ENCODE peak calls at places on chromosome 20, in five cellular contexts. U is GM10248, C is cardiac fibroblast, R is tibial artery, L is pancreas. G is an unnamed sample.

GRCh38 chr20:57657537-57658446 is 37.6 kb upstream of the ZBP1 start:
- DNase-seq in U (peak), R (peak), C (no peak), L (peak), G (no peak)

GRCh38 chr20:50392138-50392866 is 117.9 kb upstream of the PTPN1 start:
- DNase-seq in U (no peak), L (no peak), C (no peak), R (no peak), G (no peak)

GRCh38 chr20:30816182-30816645 is 441.2 kb upstream of the DEFB115 start:
- DNase-seq in R (no peak), C (peak), L (no peak), U (no peak), G (no peak)

GRCh38 chr20:33191955-33192354 is 24.0 kb downstream of the BPIFA2 start:
- DNase-seq in L (no peak), R (no peak), U (no peak), C (no peak), G (no peak)

GRCh38 chr20:37911838-37912273 is 8.9 kb downstream of the VSTM2L start:
- DNase-seq in U (peak), R (no peak), C (peak), L (no peak), G (peak)

GRCh38 chr20:9156529-9157280 is 87.8 kb downstream of the PLCB4 start:
- DNase-seq in L (no peak), U (no peak), R (no peak), C (peak), G (no peak)

GRCh38 chr20:23823621-23824324 is 2.8 kb downstream of the CST2 start:
- DNase-seq in R (no peak), C (no peak), L (no peak), U (no peak), G (no peak)

GRCh38 chr20:54140927-54141566 is 32.7 kb downstream of the CYP24A1 start:
- DNase-seq in C (peak), L (no peak), R (no peak), U (no peak), G (peak)

GRCh38 chr20:45857836-45858250 is 429 bp downstream of the ZSWIM3 start:
- DNase-seq in R (no peak), C (no peak), U (peak), L (no peak), G (no peak)

GRCh38 chr20:61178431-61179080 is 73.5 kb upstream of the CDH4 start:
- DNase-seq in C (no peak), U (no peak), L (no peak), R (no peak), G (no peak)

GRCh38 chr20:23200914-23201313 is 114.8 kb upstream of the CD93 start:
- DNase-seq in R (no peak), U (peak), C (peak), L (no peak), G (no peak)

GRCh38 chr20:8254911-8255582 is 123.0 kb downstream of the PLCB1 start:
- DNase-seq in R (no peak), L (no peak), U (no peak), C (peak), G (no peak)

GRCh38 chr20:50691585-50692552 is 527 bp upstream of the RIPOR3 start:
- DNase-seq in C (peak), U (no peak), R (no peak), L (no peak), G (peak)

GRCh38 chr20:50085481-50086365 is 27.2 kb downstream of the UBE2V1 start:
- DNase-seq in C (peak), R (peak), L (no peak), U (peak), G (peak)

GRCh38 chr20:38723069-38723981 is 961 bp upstream of the SLC32A1 start:
- DNase-seq in C (peak), L (no peak), R (no peak), U (peak), G (no peak)

GRCh38 chr20:5689451-5689850 is 60.8 kb upstream of the SHLD1 start:
- DNase-seq in C (no peak), R (no peak), L (no peak), U (no peak), G (no peak)

GRCh38 chr20:56517211-56517610 is 7.3 kb upstream of the FAM209A start:
- DNase-seq in L (no peak), C (no peak), U (no peak), R (peak), G (no peak)

GRCh38 chr20:57395111-57395959 is 4.1 kb downstream of the RBM38 start:
- DNase-seq in C (peak), U (no peak), R (peak), L (no peak), G (peak)

GRCh38 chr20:47673671-47673955 is 111.7 kb downstream of the SULF2 start:
- DNase-seq in R (no peak), C (no peak), L (no peak), U (no peak), G (no peak)

GRCh38 chr20:63700199-63701050 is 4.0 kb downstream of the TNFRSF6B start:
- DNase-seq in L (no peak), R (peak), U (no peak), C (no peak), G (no peak)

GRCh38 chr20:20890751-20891150 is 178.3 kb upstream of the RALGAPA2 start:
- DNase-seq in C (no peak), R (no peak), U (no peak), L (no peak), G (no peak)

GRCh38 chr20:42979720-42980119 is 210.0 kb downstream of the PTPRT start:
- DNase-seq in U (no peak), C (no peak), R (no peak), L (no peak), G (no peak)

GRCh38 chr20:32247957-32248497 is 29.4 kb upstream of the KIF3B start:
- DNase-seq in R (no peak), U (no peak), L (no peak), C (peak), G (no peak)

GRCh38 chr20:25282796-25283195 is 34.9 kb downstream of the PYGB start:
- DNase-seq in C (no peak), L (peak), U (no peak), R (no peak), G (no peak)

GRCh38 chr20:38094968-38095689 is 61.6 kb downstream of the RPRD1B start:
- DNase-seq in U (no peak), R (no peak), L (no peak), C (no peak), G (peak)

GRCh38 chr20:17873410-17874270 is 95.0 kb downstream of the SNX5 start:
- DNase-seq in U (no peak), C (peak), R (peak), L (peak), G (peak)

GRCh38 chr20:49979030-49979832 is 3.5 kb upstream of the SNAI1 start:
- DNase-seq in U (peak), R (peak), C (peak), L (no peak), G (peak)

GRCh38 chr20:34040300-34041015 is 46.7 kb downstream of the RALY start:
- DNase-seq in L (no peak), U (no peak), R (no peak), C (no peak), G (no peak)

GRCh38 chr20:10909803-10910202 is 236.0 kb upstream of the JAG1 start:
- DNase-seq in R (no peak), L (no peak), U (no peak), C (no peak), G (no peak)

GRCh38 chr20:10916312-10916711 is 242.5 kb upstream of the JAG1 start:
- DNase-seq in U (no peak), L (no peak), R (no peak), C (no peak), G (peak)

GRCh38 chr20:10906830-10907229 is 233.0 kb upstream of the JAG1 start:
- DNase-seq in C (no peak), L (no peak), R (no peak), U (no peak), G (peak)

GRCh38 chr20:10915815-10916214 is 242.0 kb upstream of the JAG1 start:
- DNase-seq in L (no peak), U (no peak), C (no peak), R (no peak), G (no peak)

DNA sequence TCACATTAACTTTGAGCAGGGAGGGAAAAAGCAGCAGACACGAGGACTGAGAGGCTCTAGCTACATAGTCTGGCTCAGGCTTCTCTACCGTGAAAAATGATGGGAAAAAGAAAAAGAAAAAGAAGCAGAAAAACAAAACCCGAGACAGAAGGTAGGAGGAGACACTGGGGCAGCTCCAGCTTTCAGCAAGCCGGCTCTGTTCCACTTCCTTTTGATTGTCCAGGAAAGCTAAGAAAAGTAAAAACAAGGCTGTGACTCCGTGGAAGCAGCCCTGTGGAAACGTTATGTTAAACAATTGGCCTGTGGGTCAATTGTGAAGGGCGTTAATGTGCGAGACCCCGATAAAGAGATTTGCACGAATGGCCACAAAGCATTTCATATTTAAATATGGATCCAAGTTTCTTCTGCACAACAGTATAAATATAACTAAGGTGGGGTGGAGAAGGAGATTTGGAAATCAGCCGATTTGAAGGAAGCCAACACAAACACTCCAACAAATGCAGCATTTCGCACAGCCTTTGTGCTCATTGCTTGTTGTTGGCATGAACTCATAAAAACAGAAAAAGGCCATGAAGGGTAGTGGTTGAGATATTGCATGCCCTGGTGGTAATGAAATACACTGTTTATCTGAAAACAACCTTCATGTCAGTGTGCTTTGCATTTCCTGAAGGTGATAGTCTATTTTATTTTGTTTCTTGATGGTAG is 236.9 kb upstream of the JAG1 start:
- DNase-seq in C (peak), U (no peak), L (peak), R (no peak), G (peak)
- TF ChIP-seq CTCF in C (peak), U (no peak), L (no peak), R (no peak), G (peak)

GRCh38 chr20:41358230-41358629 is 8.4 kb downstream of the EMILIN3 start:
- DNase-seq in C (no peak), U (no peak), R (no peak), L (no peak), G (no peak)
- TF ChIP-seq CTCF in C (no peak), U (no peak), R (no peak), L (no peak), G (no peak)

DNA sequence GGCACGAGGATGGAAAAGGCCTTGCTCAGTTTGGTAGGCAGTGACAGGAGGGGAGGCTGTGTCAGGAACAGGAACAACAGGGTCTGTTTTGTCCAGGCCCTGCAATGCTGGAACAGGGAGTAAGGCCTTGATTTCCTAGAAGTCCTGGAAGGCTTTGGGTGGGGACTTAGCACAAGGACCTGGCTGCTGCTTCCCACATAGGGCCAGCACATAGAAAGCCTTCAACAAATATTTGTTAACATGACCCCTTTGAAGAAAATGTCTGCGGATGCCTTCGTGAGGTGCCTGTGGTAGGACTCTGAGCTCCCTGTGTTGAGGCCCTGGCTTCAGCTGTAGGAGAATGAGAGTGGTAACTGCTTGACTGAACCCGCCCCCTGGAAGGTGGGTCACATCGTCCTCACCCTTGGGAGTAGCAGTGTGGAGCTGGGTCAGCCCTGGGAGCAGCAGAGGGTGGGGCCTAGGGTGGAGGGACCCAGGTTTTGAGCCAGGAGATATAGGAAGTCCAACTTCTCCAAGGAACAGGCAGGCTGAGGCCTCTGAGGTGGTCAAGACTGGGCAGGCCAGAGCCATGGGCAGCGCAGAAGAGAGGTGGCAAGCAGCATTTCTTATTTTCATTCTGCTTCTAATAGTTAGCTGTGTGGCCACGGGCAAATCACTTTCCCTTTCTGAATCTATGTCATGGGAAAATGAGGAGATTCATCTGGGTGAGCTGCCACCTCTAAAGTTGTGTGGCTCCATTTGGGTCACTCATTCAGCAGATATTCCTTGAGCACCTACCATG is 50.0 kb downstream of the CNBD2 start:
- DNase-seq in U (no peak), R (no peak), C (no peak), L (no peak), G (no peak)
- TF ChIP-seq CTCF in U (no peak), R (no peak), C (no peak), L (no peak), G (no peak)

GRCh38 chr20:1440024-1440423 is 26.6 kb downstream of the NSFL1C start:
- DNase-seq in L (no peak), R (no peak), C (peak), U (no peak), G (no peak)
- TF ChIP-seq CTCF in L (no peak), R (no peak), C (peak), U (peak), G (peak)

GRCh38 chr20:11851646-11852045 is 66.0 kb upstream of the BTBD3 start:
- DNase-seq in L (no peak), C (no peak), U (no peak), R (no peak), G (no peak)

GRCh38 chr20:11852189-11852588 is 65.5 kb upstream of the BTBD3 start:
- DNase-seq in R (no peak), L (no peak), C (no peak), U (no peak), G (no peak)

GRCh38 chr20:11849270-11849920 is 68.3 kb upstream of the BTBD3 start:
- DNase-seq in L (no peak), R (no peak), U (no peak), C (peak), G (peak)

GRCh38 chr20:11849976-11850670 is 67.6 kb upstream of the BTBD3 start:
- DNase-seq in L (no peak), R (no peak), C (peak), U (no peak), G (peak)

DNA sequence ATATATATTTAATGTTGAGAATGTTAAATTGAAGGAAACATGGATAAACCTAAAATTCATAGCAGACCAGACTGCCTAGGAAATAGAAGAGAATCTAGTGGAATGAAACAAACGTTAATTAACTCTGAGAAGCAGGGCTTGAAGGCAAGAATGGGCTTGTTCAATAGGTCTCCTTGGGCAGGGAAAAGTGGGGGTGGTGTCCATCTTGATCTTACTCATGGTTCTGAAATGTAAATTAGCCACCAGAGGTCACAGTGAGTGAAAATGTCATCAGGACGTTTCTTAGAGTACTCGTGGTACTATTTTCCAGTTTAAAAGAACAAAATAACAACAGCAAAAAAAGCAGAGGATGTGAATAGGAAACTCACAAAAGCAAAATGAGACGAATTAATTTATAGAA is 66.8 kb upstream of the BTBD3 start:
- DNase-seq in L (no peak), U (no peak), R (no peak), C (peak), G (no peak)
- TF ChIP-seq CTCF in L (no peak), U (no peak), R (no peak), C (no peak), G (no peak)

GRCh38 chr20:58963060-58963584 is 17.9 kb upstream of the NELFCD start:
- DNase-seq in R (no peak), L (no peak), U (no peak), C (no peak), G (no peak)
- TF ChIP-seq CTCF in R (no peak), L (no peak), U (no peak), C (no peak), G (peak)

DNA sequence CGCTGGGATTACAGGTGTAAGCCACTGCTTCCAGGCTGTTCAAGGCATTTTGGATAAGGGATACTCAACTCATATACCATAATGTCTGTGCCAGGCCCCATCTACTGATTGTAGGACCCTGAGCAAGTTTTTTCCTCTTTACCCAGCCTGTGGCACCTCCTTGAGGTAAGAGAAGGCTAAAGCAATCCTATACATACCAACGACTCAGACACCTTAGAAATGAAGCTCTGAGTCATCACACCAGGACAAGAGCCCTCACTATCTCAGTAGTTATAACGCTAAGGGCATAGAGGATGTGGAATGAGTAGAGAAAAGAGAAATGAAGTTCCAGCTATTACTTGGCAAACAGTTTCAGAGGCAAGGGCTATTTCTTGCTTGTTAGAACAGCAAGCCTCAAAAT is 16.9 kb downstream of the NDRG3 start:
- DNase-seq in R (no peak), C (peak), L (no peak), U (peak), G (peak)
- TF ChIP-seq CTCF in R (no peak), C (no peak), L (no peak), U (no peak), G (no peak)

DNA sequence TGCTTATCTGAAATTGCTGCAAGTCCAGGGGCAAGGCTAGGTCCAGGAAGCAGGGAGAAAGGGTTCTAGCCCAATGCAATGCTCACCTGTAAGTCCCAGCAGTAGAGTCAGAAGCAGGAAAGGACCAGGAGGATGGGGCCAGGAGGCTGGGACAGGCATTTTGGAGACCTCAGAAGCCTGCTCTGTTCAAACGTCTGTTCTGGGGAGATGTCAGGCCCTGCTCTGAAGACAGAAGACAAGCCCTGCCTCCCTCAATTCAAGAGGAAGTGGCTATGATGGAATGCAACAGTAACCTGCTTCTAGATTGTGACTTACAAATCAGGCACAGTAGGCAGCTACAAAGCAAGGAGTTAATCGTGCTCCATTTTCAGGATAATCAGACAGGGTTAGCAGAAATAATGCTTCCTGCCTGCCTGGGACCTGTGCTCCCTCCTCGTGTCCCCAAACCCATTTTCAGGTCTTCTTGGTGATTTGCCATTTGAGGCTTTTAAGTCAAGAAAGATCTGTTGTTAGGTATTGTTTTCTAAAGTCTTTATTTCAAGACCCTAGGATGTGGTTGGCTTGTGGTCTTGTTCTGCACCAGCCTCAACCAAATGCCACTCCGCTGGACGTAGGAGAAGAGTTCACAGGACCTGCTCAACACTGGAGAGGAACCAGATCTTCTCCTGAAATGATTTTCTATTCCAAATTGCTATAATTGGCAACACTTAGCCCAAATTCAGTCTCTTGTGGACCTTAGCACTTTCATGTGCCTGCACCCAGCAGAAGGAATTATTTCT is at the start of gene SIRPG:
- DNase-seq in R (no peak), C (no peak), L (no peak), U (no peak), G (no peak)
- TF ChIP-seq CTCF in R (no peak), C (no peak), L (no peak), U (no peak), G (no peak)

G was measured in fibroblast of the aortic adventitia.